ENCODE peak calls at places on chromosomes 4 and X, in four cellular contexts. H, B, Y and I are unnamed samples.

GRCh38 chr4:10161840-10162239 is 45.2 kb upstream of the WDR1 start:
- DNase-seq in H (no peak), B (no peak), Y (no peak), I (no peak)

GRCh38 chr4:74755486-74755885 is 38.8 kb downstream of the BTC start:
- DNase-seq in H (no peak), B (no peak), Y (no peak), I (no peak)

GRCh38 chrX:45807572-45808425 is 607.1 kb upstream of the DIPK2B start:
- DNase-seq in H (no peak), B (no peak), Y (no peak), I (no peak)

GRCh38 chr4:129488427-129488826 is 392.5 kb downstream of the C4orf33 start:
- DNase-seq in H (no peak), B (no peak), Y (no peak), I (no peak)

GRCh38 chr4:128572778-128573241 is 236.7 kb upstream of the JADE1 start:
- DNase-seq in H (no peak), B (no peak), Y (no peak), I (no peak)

GRCh38 chrX:118802857-118803256 is 20.8 kb upstream of the ZCCHC12 start:
- DNase-seq in H (no peak), B (no peak), Y (no peak), I (no peak)

GRCh38 chrX:2423293-2423692 is 77.5 kb downstream of the DHRSX start:
- DNase-seq in H (no peak), B (no peak), Y (no peak), I (no peak)

GRCh38 chr4:25523405-25523804 is 132.2 kb upstream of the SLC34A2 start:
- DNase-seq in H (no peak), B (no peak), Y (peak; percentile 15), I (no peak)

GRCh38 chrX:106811131-106811910 is 8.8 kb downstream of the TBC1D8B start:
- DNase-seq in H (no peak), B (no peak), Y (peak; percentile 48), I (no peak)

GRCh38 chr4:173367946-173368345 is 2.8 kb upstream of the SAP30 start:
- DNase-seq in H (no peak), B (peak; percentile 23), Y (no peak), I (no peak)

GRCh38 chr4:13544556-13545393 is 467 bp upstream of the NKX3-2 start:
- DNase-seq in H (peak; percentile 91), B (peak; percentile 95), Y (peak; percentile 66), I (peak; percentile 81)

GRCh38 chr4:74059161-74059829 is 20.8 kb upstream of the CXCL3 start:
- DNase-seq in H (no peak), B (no peak), Y (no peak), I (no peak)

GRCh38 chr4:155392486-155393184 is 15.9 kb upstream of the MAP9 start:
- DNase-seq in H (no peak), B (no peak), Y (peak; percentile 7), I (peak; percentile 61)

GRCh38 chrX:119478504-119478903 is 10.3 kb downstream of the SLC25A5 start:
- DNase-seq in H (no peak), B (no peak), Y (no peak), I (no peak)

GRCh38 chr4:108702960-108703359 is 52.6 kb downstream of the OSTC start:
- DNase-seq in H (no peak), B (no peak), Y (no peak), I (no peak)

DNA sequence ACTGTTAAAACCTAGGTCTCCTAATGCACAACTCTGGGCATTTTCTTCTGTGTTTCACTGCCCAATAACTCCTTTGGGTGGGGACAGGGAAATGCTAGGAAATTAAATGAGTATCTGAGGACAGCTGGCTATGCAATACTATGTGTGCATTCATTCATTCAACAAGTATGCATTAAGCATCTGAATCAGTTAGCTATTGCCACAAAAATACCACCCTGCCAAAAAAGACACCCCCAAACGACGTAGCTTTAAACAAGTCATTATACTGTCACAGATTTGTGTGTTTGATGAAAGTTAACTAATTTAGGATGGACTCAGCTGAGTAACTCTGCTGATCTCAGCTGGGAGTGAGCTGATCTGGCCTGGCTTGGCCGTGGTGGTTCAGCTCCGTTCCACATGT is 29.8 kb upstream of the PTCHD1 start:
- DNase-seq in H (no peak), B (no peak), Y (no peak), I (no peak)
- TF ChIP-seq FOSL1 in H (no peak), B (no peak), Y (no peak), I (no peak)

GRCh38 chr4:42953316-42953715 is 60.8 kb downstream of the GRXCR1 start:
- DNase-seq in H (no peak), B (no peak), Y (no peak), I (no peak)
- H3K27ac ChIP-seq in H (no peak overlapping the region), B (no peak overlapping the region), Y (no peak overlapping the region), I (no peak overlapping the region)

GRCh38 chrX:148784137-148784536 is 283.7 kb downstream of the AFF2 start:
- DNase-seq in H (no peak), B (no peak), Y (no peak), I (no peak)
- H3K4me3 ChIP-seq in H (no peak overlapping the region), B (no peak overlapping the region), Y (no peak overlapping the region), I (no peak overlapping the region)

GRCh38 chr4:186700746-186701145 is 22.9 kb downstream of the FAT1 start:
- DNase-seq in H (no peak), B (no peak), Y (no peak), I (no peak)
- TF ChIP-seq FOSL1 in H (no peak), B (no peak), Y (no peak), I (no peak)

DNA sequence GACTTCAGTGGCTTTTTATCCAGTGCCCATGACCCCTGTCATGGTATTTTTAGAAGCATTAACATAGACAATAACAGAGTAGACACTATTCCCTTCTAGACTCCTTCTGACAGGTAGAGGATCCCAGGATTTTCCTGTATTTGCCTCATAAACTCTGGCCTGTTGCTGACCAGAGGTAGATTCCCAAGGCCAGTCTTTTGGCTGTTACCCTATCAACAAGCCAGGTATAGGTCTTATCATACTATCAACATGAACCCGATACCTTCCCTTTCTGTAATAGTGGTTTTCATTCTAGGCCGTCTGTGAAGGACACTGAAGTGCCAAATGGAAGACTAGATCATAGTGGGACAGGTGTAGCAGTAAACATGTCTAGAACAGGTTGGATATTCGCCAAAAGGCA is 76.2 kb upstream of the CHRDL1 start:
- DNase-seq in H (no peak), B (no peak), Y (no peak), I (no peak)
- H3K27ac ChIP-seq in H (no peak overlapping the region), B (no peak overlapping the region), Y (no peak overlapping the region), I (no peak overlapping the region)